ENCODE peak calls at places on chromosomes 11 and 22, in seven cellular contexts. W, B, G, S, N, C and X are unnamed samples.

GRCh38 chr11:84227970-84228369 is 941.8 kb upstream of the CCDC90B start:
- DNase-seq in W (no peak), B (no peak), G (no peak), S (no peak), N (no peak), C (no peak), X (no peak)

GRCh38 chr11:5690216-5690615 is 626 bp downstream of the TRIM22 start:
- DNase-seq in W (no peak), B (no peak), G (no peak), S (peak), N (no peak), C (no peak), X (no peak)

GRCh38 chr22:47605886-47606285 is 843.4 kb downstream of the TBC1D22A start:
- DNase-seq in W (no peak), B (no peak), G (no peak), S (no peak), N (no peak), C (no peak), X (no peak)

GRCh38 chr22:40204331-40205116 is 26.8 kb downstream of the TNRC6B start:
- DNase-seq in W (peak), B (no peak), G (no peak), S (peak), N (no peak), C (no peak), X (no peak)

GRCh38 chr11:76665172-76665571 is 5.4 kb downstream of the LRRC32 start:
- DNase-seq in W (peak), B (no peak), G (no peak), S (no peak), N (no peak), C (no peak), X (no peak)

GRCh38 chr22:23183107-23183698 is 2.9 kb downstream of the BCR start:
- DNase-seq in W (peak), B (no peak), G (peak), S (peak), N (peak), C (no peak), X (no peak)

GRCh38 chr22:22576244-22576988 is 17.4 kb upstream of the PRAME start:
- DNase-seq in W (peak), B (peak), G (no peak), S (peak), N (peak), C (no peak), X (peak)

GRCh38 chr11:45021692-45022130 is 71.0 kb upstream of the TP53I11 start:
- DNase-seq in W (peak), B (peak), G (peak), S (no peak), N (no peak), C (no peak), X (no peak)

GRCh38 chr22:44731357-44731970 is 20.9 kb upstream of the ARHGAP8 start:
- DNase-seq in W (no peak), B (no peak), G (no peak), S (no peak), N (no peak), C (no peak), X (no peak)

GRCh38 chr11:69799582-69799981 is 19.6 kb downstream of the FGF3 start:
- DNase-seq in W (no peak), B (no peak), G (no peak), S (peak), N (no peak), C (no peak), X (no peak)

GRCh38 chr22:49824936-49825335 is 2.7 kb downstream of the BRD1 start:
- DNase-seq in W (no peak), B (peak), G (no peak), S (no peak), N (no peak), C (no peak), X (no peak)

GRCh38 chr22:49823289-49824045 is 4.2 kb downstream of the BRD1 start:
- DNase-seq in W (no peak), B (peak), G (no peak), S (no peak), N (no peak), C (no peak), X (no peak)

GRCh38 chr22:49817359-49817758 is 10.3 kb downstream of the BRD1 start:
- DNase-seq in W (no peak), B (peak), G (no peak), S (no peak), N (no peak), C (no peak), X (no peak)

GRCh38 chr22:49824185-49824925 is 3.3 kb downstream of the BRD1 start:
- DNase-seq in W (no peak), B (peak), G (no peak), S (no peak), N (no peak), C (no peak), X (no peak)

DNA sequence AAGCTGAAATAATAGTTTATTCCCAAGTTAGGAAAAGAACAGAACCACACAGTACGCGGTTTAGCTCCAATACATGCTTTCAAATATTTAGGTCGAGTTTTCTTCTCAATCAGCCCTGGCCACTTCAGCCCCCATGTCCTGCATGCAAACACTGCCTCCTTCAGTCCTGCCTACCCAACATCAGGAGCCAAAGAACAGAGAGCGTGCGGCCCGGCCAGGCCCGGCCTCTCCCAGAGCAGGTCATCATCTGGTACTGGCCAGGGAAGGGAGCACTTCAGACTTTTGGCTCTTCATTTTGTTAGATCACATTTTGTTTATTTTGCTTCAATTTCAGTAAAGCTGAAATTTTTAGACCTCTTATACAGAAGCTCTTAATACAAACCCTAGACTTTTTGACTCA is 6.7 kb downstream of the BRD1 start:
- DNase-seq in W (no peak), B (no peak), G (no peak), S (no peak), N (no peak), C (no peak), X (no peak)
- TF ChIP-seq CTCF in W (no peak), B (no peak), G (no peak), S (no peak), N (no peak), C (no peak), X (no peak)

GRCh38 chr22:32674925-32675825 is 126.3 kb upstream of the TIMP3 start:
- DNase-seq in W (no peak), B (peak), G (no peak), S (no peak), N (no peak), C (no peak), X (no peak)
- TF ChIP-seq CTCF in W (no peak), B (no peak), G (peak), S (peak), N (no peak), C (no peak), X (no peak)

GRCh38 chr11:60594998-60595637 is 79.9 kb downstream of the MS4A13 start:
- DNase-seq in W (peak), B (no peak), G (peak), S (no peak), N (no peak), C (no peak), X (no peak)

DNA sequence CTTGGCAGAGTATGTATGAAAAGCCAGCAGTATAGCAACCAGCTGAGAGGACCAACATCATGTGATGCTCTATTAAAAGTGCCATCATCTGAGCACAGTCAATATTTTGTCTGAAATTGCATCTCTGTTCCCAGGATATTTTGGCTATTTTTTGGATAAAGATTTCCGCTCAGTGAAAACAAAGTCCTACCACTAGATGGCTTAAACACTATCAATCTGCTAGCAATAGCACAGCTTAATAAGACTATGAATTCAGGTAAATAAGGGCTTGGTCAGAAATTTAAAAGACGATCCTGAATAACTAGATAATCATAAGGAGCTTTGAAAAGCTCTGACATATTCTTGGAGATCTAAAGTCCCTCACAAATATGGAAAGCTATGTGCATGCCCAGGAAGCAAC is 74.4 kb downstream of the MS4A13 start:
- DNase-seq in W (no peak), B (no peak), G (no peak), S (no peak), N (no peak), C (no peak), X (no peak)
- TF ChIP-seq CTCF in W (no peak), B (no peak), G (no peak), S (no peak), N (peak), C (peak), X (peak)

GRCh38 chr22:20429254-20430100 is 8.1 kb downstream of the SCARF2 start:
- DNase-seq in W (peak), B (peak), G (peak), S (no peak), N (no peak), C (no peak), X (no peak)

GRCh38 chr22:20432244-20432686 is 5.4 kb downstream of the SCARF2 start:
- DNase-seq in W (no peak), B (peak), G (no peak), S (no peak), N (no peak), C (no peak), X (no peak)

GRCh38 chr22:20431520-20432237 is 5.9 kb downstream of the SCARF2 start:
- DNase-seq in W (no peak), B (peak), G (no peak), S (no peak), N (no peak), C (no peak), X (no peak)

GRCh38 chr22:20430101-20430640 is 7.5 kb downstream of the SCARF2 start:
- DNase-seq in W (no peak), B (peak), G (no peak), S (no peak), N (no peak), C (no peak), X (no peak)

DNA sequence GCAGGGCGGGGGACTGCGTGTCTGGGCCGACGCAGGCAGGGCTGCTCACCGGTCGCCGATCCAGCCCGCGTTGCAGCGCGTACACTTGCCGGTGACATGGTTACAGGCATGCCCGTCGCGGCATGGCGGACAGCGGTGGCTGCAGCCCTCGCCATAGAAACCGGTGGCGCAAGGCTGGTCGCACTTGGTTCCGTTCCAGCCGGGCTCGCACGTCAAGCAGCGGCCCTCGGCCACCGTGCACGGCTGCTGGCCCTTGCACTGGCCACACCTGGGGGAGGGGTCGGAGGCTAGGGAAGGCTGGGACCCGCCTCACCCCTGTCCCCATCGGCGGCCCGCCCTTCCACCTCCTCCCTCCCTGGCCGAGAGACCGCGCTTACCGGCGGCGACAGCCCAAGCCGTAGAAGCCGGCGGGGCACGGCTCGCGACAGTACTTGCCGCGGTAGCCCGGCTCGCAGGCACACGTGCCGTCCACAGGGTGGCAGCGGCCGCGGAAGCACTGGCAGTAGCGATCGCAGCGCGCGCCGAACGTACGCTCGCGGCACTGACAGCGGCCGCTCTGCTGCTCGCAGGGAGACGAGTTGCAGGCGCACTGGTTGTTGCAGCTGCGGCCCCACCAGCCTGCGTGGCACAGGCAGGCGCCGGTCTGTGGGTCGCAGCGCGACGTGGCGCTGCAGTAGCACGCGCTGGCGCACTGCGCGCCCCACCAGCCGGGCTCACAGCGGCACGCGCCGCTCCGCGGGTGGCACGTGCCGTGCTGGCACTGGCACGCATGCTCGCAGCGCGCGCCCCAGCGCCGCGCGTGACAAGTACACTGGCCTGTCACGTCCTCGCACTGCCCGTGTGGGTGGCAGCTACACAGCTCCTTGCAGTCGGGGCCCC is 6.7 kb downstream of the SCARF2 start:
- DNase-seq in W (no peak), B (peak), G (peak), S (no peak), N (peak), C (no peak), X (peak)
- TF ChIP-seq CTCF in W (peak), B (peak), G (no peak), S (peak), N (peak), C (peak), X (peak)

GRCh38 chr11:971092-971690 is 45.5 kb downstream of the AP2A2 start:
- DNase-seq in W (no peak), B (no peak), G (no peak), S (no peak), N (no peak), C (no peak), X (no peak)

GRCh38 chr11:971731-972365 is 46.2 kb downstream of the AP2A2 start:
- DNase-seq in W (no peak), B (no peak), G (no peak), S (no peak), N (no peak), C (no peak), X (no peak)

GRCh38 chr11:973237-973636 is 47.6 kb downstream of the AP2A2 start:
- DNase-seq in W (no peak), B (no peak), G (no peak), S (no peak), N (no peak), C (no peak), X (no peak)

GRCh38 chr11:970319-970871 is 44.7 kb downstream of the AP2A2 start:
- DNase-seq in W (no peak), B (no peak), G (no peak), S (no peak), N (no peak), C (no peak), X (no peak)

GRCh38 chr11:972812-973211 is 47.1 kb downstream of the AP2A2 start:
- DNase-seq in W (no peak), B (no peak), G (no peak), S (no peak), N (no peak), C (no peak), X (no peak)
- TF ChIP-seq CTCF in W (no peak), B (no peak), G (no peak), S (no peak), N (no peak), C (no peak), X (no peak)

DNA sequence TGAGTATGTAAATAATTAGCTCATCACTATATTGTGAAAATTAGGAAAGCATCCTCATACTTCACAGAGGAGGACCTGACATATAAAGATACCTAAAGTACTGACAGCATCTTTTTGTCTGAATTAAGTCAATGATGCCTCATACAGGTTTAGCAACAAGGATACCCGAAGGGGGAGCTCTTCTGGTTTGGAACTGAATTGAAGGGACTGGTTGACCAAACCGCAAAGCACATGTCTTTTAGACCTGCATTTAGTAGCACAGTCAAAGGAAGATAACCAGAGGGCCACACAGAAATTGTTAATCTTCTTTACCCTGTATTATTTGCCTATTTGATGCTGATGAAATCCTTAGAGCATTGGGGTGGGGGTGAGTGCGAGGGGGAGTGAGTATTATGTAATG is 12.9 kb upstream of the WT1 start:
- DNase-seq in W (no peak), B (no peak), G (peak), S (no peak), N (peak), C (no peak), X (no peak)
- TF ChIP-seq CTCF in W (no peak), B (no peak), G (peak), S (peak), N (peak), C (peak), X (peak)

GRCh38 chr22:37162221-37163095 is 12.7 kb upstream of the IL2RB start:
- DNase-seq in W (no peak), B (peak), G (no peak), S (no peak), N (no peak), C (no peak), X (no peak)
- TF ChIP-seq CTCF in W (no peak), B (no peak), G (no peak), S (no peak), N (no peak), C (no peak), X (no peak)

GRCh38 chr22:31090217-31091085 is 9.3 kb downstream of the SMTN start:
- DNase-seq in W (no peak), B (no peak), G (no peak), S (no peak), N (no peak), C (no peak), X (no peak)
- TF ChIP-seq CTCF in W (no peak), B (no peak), G (no peak), S (no peak), N (no peak), C (no peak), X (no peak)

GRCh38 chr11:13358871-13359270 is 81.3 kb downstream of the BMAL1 start:
- DNase-seq in W (no peak), B (no peak), G (no peak), S (peak), N (no peak), C (no peak), X (no peak)

GRCh38 chr11:13352711-13353110 is 75.1 kb downstream of the BMAL1 start:
- DNase-seq in W (no peak), B (no peak), G (no peak), S (no peak), N (no peak), C (no peak), X (no peak)

GRCh38 chr11:13354335-13354734 is 76.7 kb downstream of the BMAL1 start:
- DNase-seq in W (no peak), B (no peak), G (peak), S (no peak), N (no peak), C (no peak), X (no peak)

GRCh38 chr11:13355191-13355590 is 77.6 kb downstream of the BMAL1 start:
- DNase-seq in W (no peak), B (no peak), G (no peak), S (no peak), N (no peak), C (no peak), X (no peak)

GRCh38 chr11:13357232-13357631 is 79.6 kb downstream of the BMAL1 start:
- DNase-seq in W (no peak), B (no peak), G (no peak), S (no peak), N (no peak), C (no peak), X (no peak)
- TF ChIP-seq CTCF in W (no peak), B (no peak), G (no peak), S (no peak), N (no peak), C (no peak), X (no peak)

GRCh38 chr11:92399702-92400101 is 175.1 kb downstream of the FAT3 start:
- DNase-seq in W (no peak), B (no peak), G (peak), S (no peak), N (no peak), C (no peak), X (no peak)
- TF ChIP-seq CTCF in W (no peak), B (no peak), G (no peak), S (peak), N (no peak), C (peak), X (no peak)